ENCODE peak calls at places on chromosomes 6 and 20, in seven cellular contexts. B is ovary; I is upper lobe of right lung; Z is psoas muscle; Y is MM.1S; C is CD4-positive, alpha-beta T cell; W is IMR-90. A is an unnamed sample.

GRCh38 chr6:106363401-106364138 is 3.1 kb downstream of the CRYBG1 start:
- DNase-seq in Y (no peak), C (no peak), W (no peak), I (no peak), B (no peak), Z (no peak), A (no peak)

GRCh38 chr20:54706581-54706980 is 231.2 kb downstream of the DOK5 start:
- DNase-seq in Z (no peak), C (no peak), I (no peak), B (no peak), W (no peak), Y (peak; percentile 83), A (no peak)

GRCh38 chr20:25076731-25077609 is 5.0 kb downstream of the VSX1 start:
- DNase-seq in B (no peak), Z (no peak), I (no peak), W (peak; percentile 1), C (no peak), Y (peak; percentile 86), A (peak; percentile 72)

GRCh38 chr20:37376324-37376723 is 30.4 kb downstream of the SRC start:
- DNase-seq in B (no peak), Y (no peak), C (no peak), I (peak; percentile 22), Z (no peak), W (no peak), A (no peak)

GRCh38 chr6:90079555-90080490 is 185.6 kb downstream of the GJA10 start:
- DNase-seq in C (no peak), W (no peak), B (no peak), I (no peak), Y (no peak), Z (no peak), A (no peak)

GRCh38 chr6:141521440-141521839 is 611.3 kb upstream of the GJE1 start:
- DNase-seq in C (no peak), Z (no peak), B (no peak), W (peak; percentile 34), I (no peak), Y (no peak), A (no peak)

GRCh38 chr20:10733122-10733521 is 59.3 kb upstream of the JAG1 start:
- DNase-seq in Z (no peak), I (no peak), B (no peak), C (no peak), W (peak; percentile 40), Y (no peak), A (peak; percentile 45)

GRCh38 chr6:11618533-11618932 is 81.0 kb downstream of the TMEM170B start:
- DNase-seq in Y (no peak), C (no peak), Z (no peak), B (no peak), W (peak; percentile 49), I (no peak), A (no peak)

GRCh38 chr6:12718025-12718424 is 1.5 kb downstream of the PHACTR1 start:
- DNase-seq in C (no peak), W (peak; percentile 0), Z (no peak), B (no peak), Y (no peak), I (no peak), A (peak; percentile 12)

GRCh38 chr6:99951016-99951805 is 42.8 kb downstream of the MCHR2 start:
- DNase-seq in B (no peak), Y (no peak), I (no peak), Z (no peak), W (no peak), C (no peak), A (no peak)

GRCh38 chr20:48618631-48619030 is 209.2 kb downstream of the PREX1 start:
- DNase-seq in Z (no peak), W (no peak), C (no peak), I (peak; percentile 56), B (no peak), Y (no peak), A (no peak)

GRCh38 chr20:38805502-38805957 is at the start of gene PPP1R16B:
- DNase-seq in C (peak; percentile 72), Y (peak; percentile 83), B (no peak), I (peak; percentile 75), W (no peak), Z (peak; percentile 33), A (no peak)

GRCh38 chr6:69421270-69421669 is 375.5 kb downstream of the LMBRD1 start:
- DNase-seq in Y (no peak), B (no peak), W (no peak), Z (no peak), I (no peak), C (no peak), A (no peak)

GRCh38 chr20:49591217-49591865 is 23.4 kb upstream of the PTGIS start:
- DNase-seq in W (peak; percentile 70), Y (no peak), B (peak; percentile 50), Z (no peak), C (no peak), I (no peak), A (no peak)

GRCh38 chr20:17227669-17228623 is 1.1 kb downstream of the PCSK2 start:
- DNase-seq in W (peak; percentile 1), C (no peak), I (peak; percentile 62), B (peak; percentile 28), Z (no peak), Y (no peak), A (no peak)

GRCh38 chr6:83767033-83767432 is 58.1 kb upstream of the SNAP91 start:
- DNase-seq in Z (no peak), Y (peak; percentile 59), I (no peak), B (no peak), C (no peak), W (no peak), A (no peak)

GRCh38 chr6:24547243-24547642 is 52.5 kb downstream of the ALDH5A1 start:
- DNase-seq in Y (no peak), W (no peak), I (no peak), B (no peak), Z (no peak), C (peak; percentile 18), A (no peak)

GRCh38 chr6:96547654-96548053 is 15.3 kb upstream of the FHL5 start:
- DNase-seq in B (no peak), C (no peak), Y (no peak), W (no peak), Z (no peak), I (no peak), A (no peak)

GRCh38 chr6:96537726-96538125 is 16.1 kb downstream of the UFL1 start:
- DNase-seq in Z (no peak), Y (no peak), W (no peak), I (no peak), C (no peak), B (no peak), A (no peak)

GRCh38 chr6:96545882-96546281 is 17.0 kb upstream of the FHL5 start:
- DNase-seq in Y (no peak), W (no peak), C (no peak), Z (no peak), I (no peak), B (no peak), A (no peak)

GRCh38 chr6:96542702-96543101 is 20.2 kb upstream of the FHL5 start:
- DNase-seq in C (no peak), I (no peak), Y (no peak), B (no peak), W (no peak), Z (no peak), A (no peak)
- TF ChIP-seq CTCF in C (peak; percentile 36), I (peak; percentile 33), Y (peak; percentile 56), B (no peak), W (peak; percentile 33), Z (peak; percentile 21), A (no peak)

GRCh38 chr6:46050845-46051405 is 35.3 kb upstream of the CLIC5 start:
- DNase-seq in B (no peak), I (no peak), Z (no peak), W (no peak), C (no peak), Y (no peak), A (no peak)

GRCh38 chr6:46051962-46052361 is 36.3 kb upstream of the CLIC5 start:
- DNase-seq in B (no peak), I (no peak), W (no peak), Y (no peak), Z (no peak), C (no peak), A (no peak)

GRCh38 chr6:46054531-46054930 is 38.9 kb upstream of the CLIC5 start:
- DNase-seq in I (no peak), B (no peak), W (no peak), C (no peak), Z (no peak), Y (no peak), A (no peak)

GRCh38 chr6:46052479-46052878 is 36.8 kb upstream of the CLIC5 start:
- DNase-seq in C (no peak), I (no peak), Y (no peak), W (no peak), B (no peak), Z (no peak), A (no peak)

GRCh38 chr6:46053034-46053933 is 37.6 kb upstream of the CLIC5 start:
- DNase-seq in C (no peak), Z (no peak), Y (no peak), W (no peak), B (no peak), I (no peak), A (no peak)
- H3K27ac ChIP-seq in C (no peak overlapping the region), Z (peak overlapping the region; percentile 92), Y (no peak overlapping the region), W (no peak overlapping the region), B (no peak overlapping the region), I (peak overlapping the region; percentile 65), A (no peak overlapping the region)

DNA sequence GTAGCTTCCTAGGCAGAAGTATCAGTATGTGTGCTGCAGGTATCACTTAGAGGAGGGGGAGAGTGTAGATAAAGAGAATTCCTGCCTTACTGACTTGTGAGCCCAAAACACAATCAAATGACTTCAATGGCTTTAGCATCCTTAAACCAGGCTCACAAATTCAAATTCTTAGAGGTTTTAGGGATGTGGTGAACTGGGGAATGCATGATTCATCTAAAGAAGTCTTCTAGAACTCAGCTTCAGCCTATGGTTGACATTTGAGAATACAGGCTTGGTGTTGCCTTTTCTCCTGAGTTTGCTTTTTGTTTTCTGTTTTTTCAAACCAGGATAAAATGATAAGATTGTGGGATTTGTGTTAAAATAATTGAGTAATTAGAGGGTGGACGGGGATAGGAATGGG is 14.4 kb downstream of the SNRPC start:
- DNase-seq in B (no peak), Y (no peak), C (no peak), Z (no peak), I (no peak), W (peak; percentile 83), A (no peak)
- TF ChIP-seq CTCF in B (no peak), Y (no peak), C (no peak), Z (no peak), I (no peak), W (no peak), A (no peak)

GRCh38 chr20:63029358-63030121 is 22.8 kb upstream of the BHLHE23 start:
- DNase-seq in Y (no peak), I (no peak), Z (no peak), W (no peak), B (no peak), C (no peak), A (peak; percentile 71)
- H3K27ac ChIP-seq in Y (no peak overlapping the region), I (no peak overlapping the region), Z (no peak overlapping the region), W (no peak overlapping the region), B (no peak overlapping the region), C (no peak overlapping the region), A (no peak overlapping the region)

GRCh38 chr6:33077908-33078307 is 2.1 kb downstream of the HLA-DPB1 start:
- DNase-seq in C (no peak), W (no peak), B (no peak), Y (no peak), Z (no peak), I (no peak), A (no peak)
- TF ChIP-seq CTCF in C (no peak), W (no peak), B (no peak), Y (no peak), Z (no peak), I (no peak), A (no peak)